ENCODE peak calls at places on chromosomes 13 and 19, in six cellular contexts. D is A549, K is Panc1, X is GM20000, R is GM10248, P is glutamatergic neuron. Q is an unnamed sample.

GRCh38 chr13:30647420-30647819 is 29.7 kb downstream of the USPL1 start:
- DNase-seq in D (no peak), K (no peak), X (no peak), R (no peak), P (no peak), Q (no peak)

GRCh38 chr19:38657633-38658222 is 10.3 kb downstream of the ACTN4 start:
- DNase-seq in D (peak; percentile 96), K (peak; percentile 97), X (no peak), R (no peak), P (no peak), Q (peak; percentile 97)

GRCh38 chr19:55440411-55441105 is 2.5 kb downstream of the SHISA7 start:
- DNase-seq in D (no peak), K (no peak), X (peak; percentile 79), R (peak; percentile 59), P (peak; percentile 69), Q (no peak)

GRCh38 chr13:103187621-103188020 is 121.4 kb upstream of the SLC10A2 start:
- DNase-seq in D (no peak), K (no peak), X (no peak), R (no peak), P (no peak), Q (no peak)

GRCh38 chr19:33194527-33194883 is 375 bp downstream of the LRP3 start:
- DNase-seq in D (no peak), K (no peak), X (no peak), R (no peak), P (no peak), Q (no peak)

GRCh38 chr13:78934336-78934735 is 275.4 kb upstream of the OBI1 start:
- DNase-seq in D (no peak), K (no peak), X (no peak), R (no peak), P (peak; percentile 20), Q (no peak)

GRCh38 chr19:52716578-52716977 is 18.3 kb downstream of the ZNF611 start:
- DNase-seq in D (no peak), K (no peak), X (no peak), R (no peak), P (no peak), Q (no peak)

GRCh38 chr19:2717638-2718541 is 3.3 kb downstream of the DIRAS1 start:
- DNase-seq in D (no peak), K (no peak), X (no peak), R (no peak), P (no peak), Q (no peak)

GRCh38 chr19:14542721-14543328 is 13.4 kb downstream of the TECR start:
- DNase-seq in D (no peak), K (no peak), X (no peak), R (no peak), P (no peak), Q (no peak)

DNA sequence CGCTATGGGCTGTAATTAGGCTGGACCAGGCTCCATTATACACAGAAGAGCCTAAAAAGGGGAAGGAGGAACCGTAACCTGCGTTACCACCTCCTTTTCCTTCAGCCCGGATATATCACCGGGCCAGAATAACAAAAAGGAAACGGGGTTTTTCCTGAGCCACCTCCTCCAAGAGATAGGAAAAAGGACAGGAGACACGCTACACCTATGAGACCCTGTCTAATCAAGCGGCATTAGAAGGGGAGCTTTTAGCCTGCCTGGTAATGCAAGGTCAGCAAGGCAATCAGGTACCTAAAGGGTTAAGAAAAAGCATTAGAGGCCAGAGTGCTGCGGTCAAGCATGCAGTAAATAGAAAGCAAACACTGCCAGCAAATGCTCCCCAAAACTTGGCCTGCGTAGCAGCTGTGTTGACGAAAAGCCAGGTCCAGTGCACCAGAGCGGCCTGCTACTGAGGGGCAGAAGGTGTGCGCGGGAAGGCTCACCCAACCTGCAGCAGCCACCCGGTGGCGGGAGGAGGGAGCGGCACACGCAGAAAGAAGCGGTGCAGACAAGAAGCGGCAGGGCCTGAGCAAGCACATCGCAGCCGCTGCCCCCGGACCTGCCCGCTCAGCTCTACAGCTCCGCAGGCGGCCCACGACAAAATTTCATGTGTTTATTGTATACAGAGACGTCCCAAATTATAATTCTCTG is 1466.1 kb downstream of the UQCRFS1 start:
- DNase-seq in D (peak; percentile 19), K (no peak), X (no peak), R (no peak), P (peak; percentile 52), Q (no peak)
- TF ChIP-seq CTCF in D (no peak), K (peak; percentile 67), X (no peak), R (no peak), P (no peak), Q (no peak)

DNA sequence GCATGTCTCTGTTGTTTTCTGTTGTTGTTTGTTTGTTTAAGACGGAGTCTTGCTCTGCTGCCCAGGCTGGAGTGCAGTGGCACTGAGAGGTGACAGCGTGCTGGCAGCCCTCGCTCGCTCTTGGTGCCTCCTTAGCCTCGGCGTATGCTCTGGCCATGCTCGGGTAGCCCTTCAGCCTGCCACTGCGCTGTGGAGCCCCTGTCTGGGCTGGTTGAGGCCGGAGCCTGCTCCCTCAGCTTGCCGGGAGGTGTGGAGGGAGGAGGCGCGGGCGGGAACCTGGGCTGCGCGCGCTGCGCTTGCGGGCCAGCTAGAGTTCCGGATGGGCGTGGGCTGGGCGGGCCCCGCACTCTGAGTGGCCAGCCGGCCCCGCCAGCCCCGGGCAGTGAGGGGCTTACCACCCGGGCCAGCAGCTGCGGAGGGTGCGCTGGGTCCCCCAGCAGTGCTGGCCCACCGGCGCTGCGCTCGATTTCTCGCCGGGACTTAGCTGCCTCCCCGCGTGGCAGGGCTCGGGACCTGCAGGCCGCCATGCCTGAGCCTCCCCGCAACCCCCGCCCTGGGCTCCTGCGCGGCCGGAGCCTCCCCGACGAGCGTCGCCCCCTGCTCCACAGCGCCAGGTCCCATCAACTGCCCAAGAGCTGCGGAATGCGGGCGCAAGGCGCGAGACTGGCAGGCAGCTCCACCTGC is 6.6 kb upstream of the ZNF329 start:
- DNase-seq in D (no peak), K (no peak), X (no peak), R (no peak), P (no peak), Q (no peak)
- TF ChIP-seq CTCF in D (no peak), K (no peak), X (no peak), R (no peak), P (no peak), Q (no peak)

GRCh38 chr19:54325194-54325621 is 12.2 kb upstream of the LILRA5 start:
- DNase-seq in D (peak; percentile 60), K (peak; percentile 53), X (peak; percentile 70), R (peak; percentile 66), P (no peak), Q (no peak)
- TF ChIP-seq CTCF in D (peak; percentile 77), K (peak; percentile 98), X (peak; percentile 55), R (peak; percentile 64), P (peak; percentile 83), Q (peak; percentile 78)

DNA sequence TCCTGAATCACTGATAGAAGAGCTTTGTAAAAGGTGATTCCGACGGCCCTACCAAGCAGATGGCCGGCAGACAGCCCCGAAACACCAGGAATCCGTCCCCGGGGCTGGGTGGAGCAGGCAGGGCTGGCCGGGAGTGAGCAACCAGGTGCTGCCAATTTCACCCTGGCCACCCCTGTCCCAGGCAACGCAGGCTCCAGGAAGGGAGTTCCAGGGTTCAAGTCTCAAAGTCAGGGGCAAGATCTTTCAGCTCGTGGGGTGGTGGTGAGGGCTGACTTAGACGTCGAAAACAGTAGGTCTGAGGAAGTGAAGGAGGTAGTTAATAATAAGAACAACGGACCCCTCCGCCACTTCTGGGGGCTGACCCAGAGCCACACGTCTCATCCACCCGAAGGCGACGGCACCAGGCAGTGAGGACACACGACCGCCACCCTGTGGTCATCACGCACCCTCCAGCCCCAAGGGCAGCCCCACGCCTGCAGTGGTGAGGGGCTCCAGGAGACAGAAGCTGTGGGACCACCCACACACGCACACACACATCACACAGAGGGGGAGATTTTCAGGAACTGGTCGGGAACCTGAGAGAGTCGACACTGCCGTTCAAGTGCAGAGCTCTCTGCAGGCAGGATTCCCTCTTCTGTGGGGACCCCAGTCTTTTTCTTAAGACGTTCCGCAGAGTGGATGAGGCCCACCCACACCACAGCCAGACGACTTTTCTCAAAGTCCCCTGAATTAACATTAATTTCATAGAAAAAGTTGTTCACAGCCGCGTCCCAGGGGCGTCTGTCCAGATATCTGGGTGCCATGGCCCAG is 67.2 kb downstream of the SPACA7 start:
- DNase-seq in D (no peak), K (no peak), X (no peak), R (no peak), P (peak; percentile 66), Q (no peak)
- TF ChIP-seq CTCF in D (no peak), K (no peak), X (peak; percentile 51), R (peak; percentile 39), P (no peak), Q (peak; percentile 63)

Q was measured in epithelial cell of proximal tubule.